ENCODE peak calls at places on chromosome 11, in six cellular contexts. T is cardiac muscle cell, Y is heart right ventricle, B is RWPE1, L is hepatocyte, O is uterus. K is an unnamed sample.

GRCh38 chr11:45909594-45910475 is 2.8 kb upstream of the FREY1 start:
- DNase-seq in T (no peak), Y (no peak), B (no peak), L (no peak), O (no peak), K (no peak)

GRCh38 chr11:134069426-134069921 is 602 bp downstream of the JAM3 start:
- DNase-seq in T (peak; percentile 70), Y (peak; percentile 51), B (no peak), L (peak; percentile 44), O (peak; percentile 36), K (no peak)

GRCh38 chr11:65613091-65613928 is 711 bp downstream of the MAP3K11 start:
- DNase-seq in T (peak; percentile 28), Y (peak; percentile 43), B (no peak), L (peak; percentile 58), O (peak; percentile 52), K (peak; percentile 77)

GRCh38 chr11:927871-928270 is 2.2 kb downstream of the AP2A2 start:
- DNase-seq in T (no peak), Y (no peak), B (no peak), L (no peak), O (no peak), K (no peak)

GRCh38 chr11:530960-531825 is 4.2 kb downstream of the HRAS start:
- DNase-seq in T (no peak), Y (no peak), B (no peak), L (peak; percentile 5), O (peak; percentile 14), K (peak; percentile 64)

GRCh38 chr11:33777906-33778305 is 3.6 kb upstream of the FBXO3 start:
- DNase-seq in T (no peak), Y (no peak), B (no peak), L (no peak), O (no peak), K (no peak)

GRCh38 chr11:58524232-58525036 is 16.5 kb upstream of the OR5B21 start:
- DNase-seq in T (peak; percentile 83), Y (peak; percentile 46), B (peak; percentile 55), L (peak; percentile 89), O (peak; percentile 74), K (peak; percentile 64)

GRCh38 chr11:113192121-113192925 is 122.1 kb upstream of the TTC12 start:
- DNase-seq in T (no peak), Y (no peak), B (no peak), L (no peak), O (no peak), K (no peak)

GRCh38 chr11:47233989-47234668 is 14.5 kb downstream of the ACP2 start:
- DNase-seq in T (no peak), Y (peak; percentile 25), B (no peak), L (peak; percentile 51), O (peak; percentile 33), K (no peak)

GRCh38 chr11:118663929-118664328 is 15.5 kb downstream of the TREH start:
- DNase-seq in T (no peak), Y (no peak), B (no peak), L (no peak), O (no peak), K (no peak)

GRCh38 chr11:2158966-2159365 is 2.0 kb downstream of the INS start:
- DNase-seq in T (no peak), Y (no peak), B (no peak), L (no peak), O (no peak), K (no peak)

GRCh38 chr11:35246725-35247124 is 107.8 kb downstream of the CD44 start:
- DNase-seq in T (peak; percentile 75), Y (no peak), B (no peak), L (peak; percentile 39), O (peak; percentile 59), K (peak; percentile 25)

GRCh38 chr11:102283088-102283487 is 34.2 kb upstream of the BIRC3 start:
- DNase-seq in T (no peak), Y (no peak), B (no peak), L (no peak), O (no peak), K (no peak)

GRCh38 chr11:70043482-70043881 is 34.6 kb upstream of the ANO1 start:
- DNase-seq in T (no peak), Y (no peak), B (no peak), L (no peak), O (no peak), K (no peak)

GRCh38 chr11:85810871-85811611 is at the start of gene SYTL2:
- DNase-seq in T (peak; percentile 86), Y (peak; percentile 80), B (peak; percentile 64), L (peak; percentile 83), O (peak; percentile 65), K (peak; percentile 58)

GRCh38 chr11:85811624-85812023 is 683 bp upstream of the SYTL2 start:
- DNase-seq in T (no peak), Y (no peak), B (no peak), L (no peak), O (no peak), K (no peak)

GRCh38 chr11:85813721-85814120 is 2.8 kb upstream of the SYTL2 start:
- DNase-seq in T (no peak), Y (no peak), B (no peak), L (peak; percentile 52), O (no peak), K (no peak)

GRCh38 chr11:85810521-85810870 is 445 bp downstream of the SYTL2 start:
- DNase-seq in T (no peak), Y (no peak), B (no peak), L (no peak), O (no peak), K (no peak)

GRCh38 chr11:85815186-85815911 is 4.4 kb upstream of the SYTL2 start:
- DNase-seq in T (no peak), Y (no peak), B (peak; percentile 15), L (no peak), O (no peak), K (no peak)
- H3K27ac ChIP-seq in T (no peak overlapping the region), Y (no peak overlapping the region), B (no peak overlapping the region), L (no peak overlapping the region), O (no peak overlapping the region), K (no peak overlapping the region)

GRCh38 chr11:116688202-116688540 is 84.6 kb downstream of the BUD13 start:
- DNase-seq in T (no peak), Y (no peak), B (no peak), L (no peak), O (no peak), K (no peak)
- H3K27ac ChIP-seq in T (no peak overlapping the region), Y (no peak overlapping the region), B (no peak overlapping the region), L (no peak overlapping the region), O (no peak overlapping the region), K (no peak overlapping the region)

GRCh38 chr11:130071211-130071712 is 1.6 kb downstream of the APLP2 start:
- DNase-seq in T (peak; percentile 15), Y (no peak), B (peak; percentile 39), L (no peak), O (no peak), K (no peak)

GRCh38 chr11:130077671-130078468 is 8.2 kb downstream of the APLP2 start:
- DNase-seq in T (no peak), Y (no peak), B (no peak), L (no peak), O (no peak), K (no peak)

GRCh38 chr11:130074736-130075135 is 5.0 kb downstream of the APLP2 start:
- DNase-seq in T (no peak), Y (no peak), B (no peak), L (no peak), O (no peak), K (no peak)

GRCh38 chr11:130076774-130077481 is 7.2 kb downstream of the APLP2 start:
- DNase-seq in T (no peak), Y (no peak), B (no peak), L (no peak), O (no peak), K (no peak)
- H3K27ac ChIP-seq in T (peak overlapping the region; percentile 46), Y (no peak overlapping the region), B (no peak overlapping the region), L (peak overlapping the region; percentile 3), O (no peak overlapping the region), K (no peak overlapping the region)

GRCh38 chr11:8757533-8757932 is 74.9 kb downstream of the RPL27A start:
- DNase-seq in T (no peak), Y (no peak), B (no peak), L (peak; percentile 50), O (no peak), K (no peak)

GRCh38 chr11:8756201-8756600 is 73.6 kb downstream of the RPL27A start:
- DNase-seq in T (no peak), Y (no peak), B (no peak), L (no peak), O (no peak), K (no peak)

GRCh38 chr11:8757047-8757446 is 74.5 kb downstream of the RPL27A start:
- DNase-seq in T (no peak), Y (no peak), B (peak; percentile 17), L (peak; percentile 38), O (no peak), K (no peak)

GRCh38 chr11:8758619-8759169 is 76.1 kb downstream of the RPL27A start:
- DNase-seq in T (no peak), Y (no peak), B (no peak), L (no peak), O (no peak), K (no peak)

GRCh38 chr11:8754241-8754640 is 71.6 kb downstream of the RPL27A start:
- DNase-seq in T (no peak), Y (no peak), B (no peak), L (no peak), O (no peak), K (no peak)
- H3K27ac ChIP-seq in T (no peak overlapping the region), Y (no peak overlapping the region), B (no peak overlapping the region), L (no peak overlapping the region), O (peak overlapping the region; percentile 78), K (no peak overlapping the region)

DNA sequence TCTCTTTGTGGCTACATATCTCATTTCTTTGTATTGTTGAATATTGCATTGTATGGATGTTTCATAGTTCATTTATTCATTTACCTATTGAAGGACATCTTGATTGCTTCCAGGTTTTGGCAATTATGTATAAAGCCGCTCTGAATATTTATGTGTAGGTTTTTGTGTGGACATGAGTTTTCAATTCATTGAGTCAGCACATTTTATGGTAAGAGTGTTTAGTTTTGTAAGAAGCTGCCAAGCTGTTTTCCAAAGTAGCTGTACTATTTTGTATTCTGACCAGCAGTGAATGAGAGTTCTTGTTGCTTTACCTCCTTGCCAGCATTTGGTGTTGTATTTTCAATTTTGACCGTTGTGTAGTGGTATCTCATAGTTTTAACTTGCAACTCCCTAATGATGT is 39.2 kb downstream of the KDM2A start:
- DNase-seq in T (no peak), Y (no peak), B (no peak), L (no peak), O (no peak), K (no peak)
- H3K27ac ChIP-seq in T (peak overlapping the region; percentile 9), Y (no peak overlapping the region), B (no peak overlapping the region), L (peak overlapping the region; percentile 5), O (no peak overlapping the region), K (no peak overlapping the region)

GRCh38 chr11:12232160-12232559 is 121.8 kb downstream of the MICAL2 start:
- DNase-seq in T (no peak), Y (no peak), B (no peak), L (no peak), O (no peak), K (no peak)

GRCh38 chr11:12232819-12233601 is 122.6 kb downstream of the MICAL2 start:
- DNase-seq in T (no peak), Y (no peak), B (peak; percentile 41), L (no peak), O (no peak), K (no peak)

GRCh38 chr11:12234216-12234615 is 123.8 kb downstream of the MICAL2 start:
- DNase-seq in T (no peak), Y (no peak), B (no peak), L (no peak), O (no peak), K (peak; percentile 88)

GRCh38 chr11:12235080-12235479 is 124.7 kb downstream of the MICAL2 start:
- DNase-seq in T (no peak), Y (no peak), B (no peak), L (no peak), O (no peak), K (no peak)

GRCh38 chr11:12233602-12233925 is 123.2 kb downstream of the MICAL2 start:
- DNase-seq in T (no peak), Y (no peak), B (no peak), L (no peak), O (no peak), K (no peak)
- H3K27ac ChIP-seq in T (peak overlapping the region; percentile 79), Y (no peak overlapping the region), B (no peak overlapping the region), L (peak overlapping the region; percentile 67), O (peak overlapping the region; percentile 77), K (peak overlapping the region; percentile 86)